ENCODE peak calls at places on chromosome 7, in seven cellular contexts. P, T, Y, O, C, E and Q are unnamed samples.

GRCh38 chr7:114405427-114405826 is 9.2 kb upstream of the FOXP2 start:
- DNase-seq in C (no peak), T (no peak), Y (no peak), P (no peak), E (no peak), O (peak; percentile 7), Q (no peak)

GRCh38 chr7:195830-196128 is 3.4 kb downstream of the FAM20C start:
- DNase-seq in P (no peak), E (no peak), Y (no peak), C (no peak), O (no peak), T (no peak), Q (no peak)

GRCh38 chr7:120272896-120273475 is at the start of gene KCND2:
- DNase-seq in O (no peak), Y (no peak), C (no peak), E (no peak), P (no peak), T (no peak), Q (peak; percentile 76)

GRCh38 chr7:136134503-136134902 is 157.3 kb upstream of the MTPN start:
- DNase-seq in E (no peak), C (no peak), Y (no peak), O (no peak), P (no peak), T (no peak), Q (no peak)

GRCh38 chr7:130393095-130393494 is 12.8 kb downstream of the CPA1 start:
- DNase-seq in O (no peak), P (no peak), T (no peak), E (no peak), C (no peak), Y (no peak), Q (no peak)

GRCh38 chr7:115125750-115126149 is 203.9 kb downstream of the MDFIC start:
- DNase-seq in T (no peak), P (no peak), O (no peak), E (no peak), C (no peak), Y (no peak), Q (no peak)

GRCh38 chr7:127874951-127875608 is 156.2 kb downstream of the LRRC4 start:
- DNase-seq in O (no peak), E (no peak), Y (no peak), P (no peak), C (no peak), T (no peak), Q (no peak)

GRCh38 chr7:36289833-36290661 is 99.6 kb upstream of the ANLN start:
- DNase-seq in E (no peak), O (peak; percentile 91), T (no peak), Y (no peak), C (peak; percentile 76), P (no peak), Q (no peak)

GRCh38 chr7:100170111-100170897 is 1.9 kb upstream of the GAL3ST4 start:
- DNase-seq in P (no peak), O (no peak), Y (no peak), C (no peak), E (no peak), T (no peak), Q (no peak)

GRCh38 chr7:104642551-104642950 is 314.1 kb downstream of the LHFPL3 start:
- DNase-seq in E (no peak), P (no peak), O (no peak), C (no peak), T (no peak), Y (no peak), Q (no peak)

GRCh38 chr7:117929217-117929616 is 56.0 kb upstream of the CTTNBP2 start:
- DNase-seq in C (no peak), T (no peak), O (no peak), Y (no peak), E (no peak), P (no peak), Q (no peak)

GRCh38 chr7:24842449-24843241 is 85.4 kb upstream of the GSDME start:
- DNase-seq in P (no peak), T (no peak), Y (no peak), O (no peak), C (no peak), E (no peak), Q (no peak)

GRCh38 chr7:154864531-154864908 is 138.4 kb downstream of the PAXIP1 start:
- DNase-seq in E (no peak), P (no peak), C (no peak), O (no peak), Y (no peak), T (no peak), Q (no peak)

GRCh38 chr7:46115410-46115809 is 194.3 kb upstream of the IGFBP3 start:
- DNase-seq in T (no peak), E (no peak), C (no peak), P (no peak), Y (no peak), O (no peak), Q (no peak)

GRCh38 chr7:54394877-54395276 is 147.3 kb upstream of the VSTM2A start:
- DNase-seq in O (no peak), T (no peak), P (no peak), C (no peak), Y (peak; percentile 29), E (no peak), Q (no peak)

GRCh38 chr7:105006367-105007139 is 7.5 kb upstream of the KMT2E start:
- DNase-seq in O (no peak), T (no peak), C (no peak), P (no peak), Y (no peak), E (no peak), Q (no peak)

GRCh38 chr7:142808802-142809583 is 38.2 kb downstream of the PRSS2 start:
- DNase-seq in C (peak; percentile 34), O (no peak), T (no peak), Y (peak; percentile 100), P (peak; percentile 99), E (no peak), Q (no peak)

GRCh38 chr7:47416454-47417121 is 165.3 kb downstream of the TNS3 start:
- DNase-seq in P (no peak), O (no peak), Y (no peak), T (peak; percentile 66), E (no peak), C (no peak), Q (no peak)

GRCh38 chr7:24728503-24729364 is 28.5 kb downstream of the GSDME start:
- DNase-seq in T (peak; percentile 57), O (no peak), C (no peak), Y (peak; percentile 10), E (no peak), P (no peak), Q (no peak)

GRCh38 chr7:78607099-78607498 is 808.5 kb downstream of the PHTF2 start:
- DNase-seq in C (no peak), P (no peak), T (no peak), E (peak; percentile 45), O (no peak), Y (no peak), Q (peak; percentile 17)

GRCh38 chr7:5597772-5598171 is 174.1 kb upstream of the TNRC18 start:
- DNase-seq in O (no peak), E (no peak), T (no peak), P (no peak), C (no peak), Y (no peak), Q (no peak)

GRCh38 chr7:7157887-7158271 is 24.5 kb upstream of the C1GALT1 start:
- DNase-seq in T (no peak), C (no peak), O (no peak), Y (no peak), P (no peak), E (no peak), Q (no peak)

GRCh38 chr7:140623995-140624902 is 16.4 kb downstream of the DENND2A start:
- DNase-seq in E (no peak), Y (no peak), O (no peak), C (no peak), T (no peak), P (no peak), Q (no peak)